ENCODE peak calls at places on chromosomes 6 and 20, in ten cellular contexts. B is Right ventricle myocardium superior; Q is stimulated activated CD4-positive, alpha-beta T cell treated with anti-CD3 and anti-CD28 coated beads, Interleukin-15, amount 100 ng/mL, for 1 hour; U is neural progenitor cell; C is ELF-1; N is activated T-cell treated with anti-CD3 and anti-CD28 coated beads for 24 hours; L is left cardiac atrium; K is erythroblast; O is NCI-H2171; G is right atrium auricular region. M is an unnamed sample.

GRCh38 chr20:34322267-34323105 is 19.3 kb upstream of the AHCY start:
- DNase-seq in G (no peak), C (no peak), N (no peak), B (no peak), Q (no peak), K (no peak), U (no peak), O (peak), L (no peak), M (no peak)

GRCh38 chr6:121158438-121158837 is 175.8 kb downstream of the TBC1D32 start:
- DNase-seq in N (no peak), C (no peak), Q (no peak), G (no peak), U (no peak), O (no peak), L (no peak), K (no peak), B (no peak), M (no peak)

GRCh38 chr20:57892471-57892870 is 182.7 kb upstream of the PMEPA1 start:
- DNase-seq in Q (no peak), L (no peak), G (no peak), U (no peak), B (no peak), N (no peak), C (no peak), O (no peak), K (no peak), M (no peak)

GRCh38 chr6:159008656-159009288 is 8.8 kb upstream of the RSPH3 start:
- DNase-seq in C (no peak), Q (no peak), N (no peak), K (peak), U (peak), G (no peak), O (peak), B (no peak), L (no peak), M (no peak)

GRCh38 chr20:10023911-10024310 is 10.9 kb upstream of the ANKEF1 start:
- DNase-seq in U (no peak), Q (no peak), C (no peak), K (no peak), L (no peak), G (no peak), N (no peak), B (no peak), O (no peak), M (no peak)

GRCh38 chr6:47138046-47138445 is 95.9 kb upstream of the ADGRF1 start:
- DNase-seq in O (no peak), Q (no peak), G (no peak), L (no peak), K (peak), C (no peak), B (no peak), U (no peak), N (no peak), M (no peak)

GRCh38 chr6:155486795-155487294 is 31.2 kb upstream of the NOX3 start:
- DNase-seq in U (no peak), O (no peak), L (no peak), G (no peak), B (no peak), Q (no peak), C (no peak), K (no peak), N (no peak), M (no peak)

GRCh38 chr6:24788031-24788665 is 10.6 kb downstream of the ARMH2 start:
- DNase-seq in N (peak), C (no peak), B (no peak), U (no peak), G (no peak), K (no peak), O (no peak), L (no peak), Q (no peak), M (no peak)

GRCh38 chr6:139364302-139364981 is 10.0 kb downstream of the CITED2 start:
- DNase-seq in Q (no peak), O (peak), G (no peak), B (no peak), N (no peak), C (no peak), U (peak), K (peak), L (no peak), M (no peak)

GRCh38 chr6:138499303-138499991 is at the start of gene NHSL1:
- DNase-seq in C (peak), K (no peak), L (no peak), N (no peak), Q (no peak), U (peak), O (peak), B (no peak), G (no peak), M (no peak)